ENCODE peak calls at places on chromosomes 13 and 19, in four cellular contexts. Z is activated T-cell treated with anti-CD3 and anti-CD28 coated beads for 1 hour, Y is IMR-90, A is NCI-H2171. T is an unnamed sample.

GRCh38 chr19:54380897-54381296 is 16.2 kb upstream of the LAIR1 start:
- DNase-seq in Z (no peak), Y (no peak), A (no peak), T (no peak)

GRCh38 chr13:93687261-93687660 is 460.7 kb downstream of the GPC6 start:
- DNase-seq in Z (no peak), Y (peak; percentile 75), A (no peak), T (no peak)

GRCh38 chr19:17202249-17202648 is 12.9 kb upstream of the USE1 start:
- DNase-seq in Z (no peak), Y (no peak), A (no peak), T (no peak)

GRCh38 chr19:18046066-18046718 is 38.2 kb downstream of the ARRDC2 start:
- DNase-seq in Z (no peak), Y (peak; percentile 82), A (peak; percentile 38), T (no peak)

GRCh38 chr13:50080158-50080855 is 65.1 kb downstream of the KCNRG start:
- DNase-seq in Z (peak; percentile 1), Y (peak; percentile 52), A (peak; percentile 29), T (no peak)

GRCh38 chr19:2167896-2168618 is 4.3 kb downstream of the DOT1L start:
- DNase-seq in Z (no peak), Y (peak; percentile 44), A (no peak), T (no peak)

GRCh38 chr13:74056829-74057564 is 77.2 kb downstream of the KLF12 start:
- DNase-seq in Z (no peak), Y (no peak), A (peak; percentile 78), T (no peak)

GRCh38 chr19:11096210-11096841 is 7.1 kb downstream of the LDLR start:
- DNase-seq in Z (no peak), Y (peak; percentile 47), A (no peak), T (no peak)

GRCh38 chr13:27359203-27359821 is 65.1 kb upstream of the GTF3A start:
- DNase-seq in Z (peak; percentile 55), Y (peak; percentile 73), A (no peak), T (peak; percentile 34)

GRCh38 chr13:101390461-101390860 is 25.8 kb downstream of the NALCN start:
- DNase-seq in Z (no peak), Y (peak; percentile 30), A (no peak), T (no peak)

GRCh38 chr19:58345558-58345957 is 7.7 kb downstream of the A1BG start:
- DNase-seq in Z (no peak), Y (no peak), A (no peak), T (no peak)

GRCh38 chr19:48961051-48961649 is 4.0 kb upstream of the FTL start:
- DNase-seq in Z (no peak), Y (no peak), A (no peak), T (no peak)

GRCh38 chr19:10201176-10201575 is 6.4 kb upstream of the DNMT1 start:
- DNase-seq in Z (no peak), Y (no peak), A (no peak), T (no peak)

GRCh38 chr13:64723735-64724134 is 2506.4 kb downstream of the PCDH9 start:
- DNase-seq in Z (no peak), Y (peak; percentile 94), A (no peak), T (no peak)